ENCODE peak calls at places on chromosomes 7 and 10, in four cellular contexts. W is stimulated activated CD4-positive, alpha-beta T cell treated with anti-CD3 and anti-CD28 coated beads, Interleukin-12 subunit alpha, Interleukin-12 subunit beta, amount 100 ng/mL, for 4 hours; R is brain microvascular endothelial cell; I is activated CD4-positive, alpha-beta T cell treated with anti-CD3 and anti-CD28 coated beads for 24 hours. N is an unnamed sample.

GRCh38 chr10:132637477-132638129 is 100.0 kb downstream of the INPP5A start:
- DNase-seq in W (no peak), R (peak), I (no peak), N (peak)

GRCh38 chr7:92645531-92646061 is 55.4 kb upstream of the FAM133B start:
- DNase-seq in W (no peak), R (no peak), I (no peak), N (no peak)

GRCh38 chr10:6737080-6737641 is 157.1 kb upstream of the PRKCQ start:
- DNase-seq in W (no peak), R (peak), I (no peak), N (no peak)

GRCh38 chr10:101851411-101852116 is 8.0 kb upstream of the KCNIP2 start:
- DNase-seq in W (no peak), R (no peak), I (no peak), N (no peak)

GRCh38 chr10:91238191-91238590 is 17.7 kb downstream of the PCGF5 start:
- DNase-seq in W (no peak), R (no peak), I (no peak), N (no peak)

GRCh38 chr7:45092100-45092930 is 3.5 kb upstream of the NACAD start:
- DNase-seq in W (no peak), R (no peak), I (no peak), N (no peak)

GRCh38 chr7:4798706-4799235 is 23.3 kb downstream of the AP5Z1 start:
- DNase-seq in W (no peak), R (no peak), I (no peak), N (no peak)

GRCh38 chr10:121015916-121016315 is 164.8 kb downstream of the WDR11 start:
- DNase-seq in W (no peak), R (no peak), I (no peak), N (no peak)

GRCh38 chr7:46752881-46753366 is 829.0 kb downstream of the TNS3 start:
- DNase-seq in W (no peak), R (peak), I (no peak), N (no peak)

GRCh38 chr7:88312061-88312663 is 5.5 kb upstream of the STEAP4 start:
- DNase-seq in W (no peak), R (no peak), I (no peak), N (no peak)

N was measured in CD4-positive, CD25-positive, alpha-beta regulatory T cell.